ENCODE peak calls at places on chromosome 12, in ten cellular contexts. One of them, this sample, is unnamed.

GRCh38 chr12:78562358-78563205 is 302.0 kb upstream of the SYT1 start:
- DNase-seq in astrocyte of the spinal cord: peak; percentile 17
- DNase-seq in GM12865: peak; percentile 8
- DNase-seq in psoas muscle: no peak
- DNase-seq in MM.1S: peak; percentile 30
- DNase-seq in ovary: no peak
- DNase-seq in colonic mucosa: no peak
- DNase-seq in lower leg skin: no peak
- DNase-seq in breast epithelium: no peak
- DNase-seq in heart right ventricle: no peak
- DNase-seq in this sample: no peak

GRCh38 chr12:95102916-95103671 is 29.7 kb upstream of the NR2C1 start:
- DNase-seq in lower leg skin: no peak
- DNase-seq in psoas muscle: no peak
- DNase-seq in colonic mucosa: peak; percentile 31
- DNase-seq in ovary: no peak
- DNase-seq in breast epithelium: no peak
- DNase-seq in heart right ventricle: no peak
- DNase-seq in GM12865: peak; percentile 86
- DNase-seq in MM.1S: no peak
- DNase-seq in astrocyte of the spinal cord: peak; percentile 89
- DNase-seq in this sample: no peak

GRCh38 chr12:6773662-6774351 is 1.5 kb downstream of the LAG3 start:
- DNase-seq in lower leg skin: no peak
- DNase-seq in astrocyte of the spinal cord: no peak
- DNase-seq in ovary: peak; percentile 59
- DNase-seq in MM.1S: no peak
- DNase-seq in breast epithelium: no peak
- DNase-seq in colonic mucosa: peak; percentile 40
- DNase-seq in psoas muscle: no peak
- DNase-seq in GM12865: no peak
- DNase-seq in heart right ventricle: no peak
- DNase-seq in this sample: no peak

GRCh38 chr12:121000530-121000929 is 15.8 kb downstream of the C12orf43 start:
- DNase-seq in psoas muscle: no peak
- DNase-seq in ovary: no peak
- DNase-seq in MM.1S: no peak
- DNase-seq in heart right ventricle: no peak
- DNase-seq in astrocyte of the spinal cord: no peak
- DNase-seq in GM12865: no peak
- DNase-seq in breast epithelium: no peak
- DNase-seq in lower leg skin: no peak
- DNase-seq in colonic mucosa: no peak
- DNase-seq in this sample: no peak

GRCh38 chr12:51482808-51483532 is 58.3 kb downstream of the SLC4A8 start:
- DNase-seq in heart right ventricle: no peak
- DNase-seq in lower leg skin: no peak
- DNase-seq in psoas muscle: no peak
- DNase-seq in ovary: no peak
- DNase-seq in breast epithelium: no peak
- DNase-seq in astrocyte of the spinal cord: no peak
- DNase-seq in MM.1S: peak; percentile 6
- DNase-seq in GM12865: peak; percentile 30
- DNase-seq in colonic mucosa: no peak
- DNase-seq in this sample: no peak

GRCh38 chr12:16788888-16789790 is 183.2 kb upstream of the LMO3 start:
- DNase-seq in lower leg skin: no peak
- DNase-seq in GM12865: peak; percentile 20
- DNase-seq in MM.1S: peak; percentile 73
- DNase-seq in breast epithelium: no peak
- DNase-seq in heart right ventricle: no peak
- DNase-seq in astrocyte of the spinal cord: no peak
- DNase-seq in colonic mucosa: no peak
- DNase-seq in ovary: no peak
- DNase-seq in psoas muscle: no peak
- DNase-seq in this sample: no peak

GRCh38 chr12:110853856-110854255 is 7.1 kb downstream of the CCDC63 start:
- DNase-seq in GM12865: no peak
- DNase-seq in ovary: no peak
- DNase-seq in heart right ventricle: no peak
- DNase-seq in psoas muscle: no peak
- DNase-seq in breast epithelium: no peak
- DNase-seq in lower leg skin: no peak
- DNase-seq in colonic mucosa: no peak
- DNase-seq in MM.1S: no peak
- DNase-seq in astrocyte of the spinal cord: no peak
- DNase-seq in this sample: no peak

GRCh38 chr12:105945935-105946334 is 192.8 kb downstream of the NUAK1 start:
- DNase-seq in heart right ventricle: no peak
- DNase-seq in MM.1S: no peak
- DNase-seq in ovary: no peak
- DNase-seq in GM12865: no peak
- DNase-seq in colonic mucosa: no peak
- DNase-seq in astrocyte of the spinal cord: peak; percentile 89
- DNase-seq in psoas muscle: no peak
- DNase-seq in lower leg skin: no peak
- DNase-seq in breast epithelium: no peak
- DNase-seq in this sample: no peak

GRCh38 chr12:93804392-93805179 is 127.4 kb downstream of the CRADD start:
- DNase-seq in astrocyte of the spinal cord: peak; percentile 65
- DNase-seq in psoas muscle: no peak
- DNase-seq in breast epithelium: no peak
- DNase-seq in GM12865: no peak
- DNase-seq in ovary: no peak
- DNase-seq in colonic mucosa: no peak
- DNase-seq in heart right ventricle: no peak
- DNase-seq in MM.1S: no peak
- DNase-seq in lower leg skin: no peak
- DNase-seq in this sample: no peak

GRCh38 chr12:56987551-56988053 is 18.7 kb downstream of the ZBTB39 start:
- DNase-seq in colonic mucosa: peak; percentile 82
- DNase-seq in GM12865: peak; percentile 79
- DNase-seq in astrocyte of the spinal cord: peak; percentile 67
- DNase-seq in ovary: peak; percentile 85
- DNase-seq in heart right ventricle: peak; percentile 75
- DNase-seq in psoas muscle: peak; percentile 81
- DNase-seq in lower leg skin: peak; percentile 71
- DNase-seq in MM.1S: peak; percentile 65
- DNase-seq in breast epithelium: peak; percentile 53
- DNase-seq in this sample: peak; percentile 80

GRCh38 chr12:122086641-122087285 is 8.2 kb downstream of the MLXIP start:
- DNase-seq in GM12865: no peak
- DNase-seq in heart right ventricle: no peak
- DNase-seq in MM.1S: no peak
- DNase-seq in lower leg skin: no peak
- DNase-seq in breast epithelium: no peak
- DNase-seq in ovary: no peak
- DNase-seq in astrocyte of the spinal cord: no peak
- DNase-seq in colonic mucosa: peak; percentile 59
- DNase-seq in psoas muscle: no peak
- DNase-seq in this sample: no peak

GRCh38 chr12:38892090-38892786 is 13.2 kb downstream of the CPNE8 start:
- DNase-seq in psoas muscle: no peak
- DNase-seq in breast epithelium: no peak
- DNase-seq in heart right ventricle: no peak
- DNase-seq in astrocyte of the spinal cord: no peak
- DNase-seq in MM.1S: no peak
- DNase-seq in colonic mucosa: peak; percentile 79
- DNase-seq in GM12865: peak; percentile 43
- DNase-seq in lower leg skin: no peak
- DNase-seq in ovary: no peak
- DNase-seq in this sample: no peak

GRCh38 chr12:817941-818600 is 65.7 kb downstream of the WNK1 start:
- DNase-seq in ovary: no peak
- DNase-seq in GM12865: no peak
- DNase-seq in colonic mucosa: no peak
- DNase-seq in psoas muscle: no peak
- DNase-seq in breast epithelium: no peak
- DNase-seq in lower leg skin: no peak
- DNase-seq in astrocyte of the spinal cord: no peak
- DNase-seq in MM.1S: no peak
- DNase-seq in heart right ventricle: no peak
- DNase-seq in this sample: no peak

GRCh38 chr12:31962076-31962475 is 2.9 kb downstream of the RESF1 start:
- DNase-seq in lower leg skin: no peak
- DNase-seq in heart right ventricle: no peak
- DNase-seq in colonic mucosa: no peak
- DNase-seq in astrocyte of the spinal cord: no peak
- DNase-seq in ovary: no peak
- DNase-seq in MM.1S: no peak
- DNase-seq in psoas muscle: no peak
- DNase-seq in GM12865: no peak
- DNase-seq in breast epithelium: no peak
- DNase-seq in this sample: no peak
- H3K4me3 ChIP-seq in lower leg skin: no peak overlapping the region
- H3K4me3 ChIP-seq in heart right ventricle: peak overlapping the region; percentile 80
- H3K4me3 ChIP-seq in colonic mucosa: peak overlapping the region; percentile 16
- H3K4me3 ChIP-seq in astrocyte of the spinal cord: no peak overlapping the region
- H3K4me3 ChIP-seq in ovary: peak overlapping the region; percentile 82
- H3K4me3 ChIP-seq in MM.1S: no peak overlapping the region
- H3K4me3 ChIP-seq in psoas muscle: peak overlapping the region; percentile 74
- H3K4me3 ChIP-seq in GM12865: no peak overlapping the region
- H3K4me3 ChIP-seq in breast epithelium: no peak overlapping the region
- H3K4me3 ChIP-seq in this sample: no peak overlapping the region

GRCh38 chr12:66118240-66118891 is 12.2 kb downstream of the LLPH start:
- DNase-seq in ovary: no peak
- DNase-seq in heart right ventricle: no peak
- DNase-seq in lower leg skin: no peak
- DNase-seq in GM12865: no peak
- DNase-seq in colonic mucosa: no peak
- DNase-seq in breast epithelium: no peak
- DNase-seq in MM.1S: no peak
- DNase-seq in psoas muscle: no peak
- DNase-seq in astrocyte of the spinal cord: no peak
- DNase-seq in this sample: no peak

GRCh38 chr12:66115083-66115600 is 15.4 kb downstream of the LLPH start:
- DNase-seq in breast epithelium: no peak
- DNase-seq in psoas muscle: no peak
- DNase-seq in heart right ventricle: no peak
- DNase-seq in colonic mucosa: no peak
- DNase-seq in GM12865: no peak
- DNase-seq in MM.1S: no peak
- DNase-seq in lower leg skin: no peak
- DNase-seq in astrocyte of the spinal cord: no peak
- DNase-seq in ovary: no peak
- DNase-seq in this sample: no peak

GRCh38 chr12:66111605-66112004 is 18.9 kb downstream of the LLPH start:
- DNase-seq in astrocyte of the spinal cord: no peak
- DNase-seq in lower leg skin: no peak
- DNase-seq in breast epithelium: no peak
- DNase-seq in colonic mucosa: no peak
- DNase-seq in ovary: no peak
- DNase-seq in heart right ventricle: no peak
- DNase-seq in MM.1S: no peak
- DNase-seq in psoas muscle: no peak
- DNase-seq in GM12865: no peak
- DNase-seq in this sample: no peak

GRCh38 chr12:66117242-66117641 is 13.3 kb downstream of the LLPH start:
- DNase-seq in breast epithelium: no peak
- DNase-seq in heart right ventricle: no peak
- DNase-seq in MM.1S: no peak
- DNase-seq in colonic mucosa: no peak
- DNase-seq in lower leg skin: no peak
- DNase-seq in psoas muscle: no peak
- DNase-seq in ovary: no peak
- DNase-seq in astrocyte of the spinal cord: no peak
- DNase-seq in GM12865: no peak
- DNase-seq in this sample: no peak

DNA sequence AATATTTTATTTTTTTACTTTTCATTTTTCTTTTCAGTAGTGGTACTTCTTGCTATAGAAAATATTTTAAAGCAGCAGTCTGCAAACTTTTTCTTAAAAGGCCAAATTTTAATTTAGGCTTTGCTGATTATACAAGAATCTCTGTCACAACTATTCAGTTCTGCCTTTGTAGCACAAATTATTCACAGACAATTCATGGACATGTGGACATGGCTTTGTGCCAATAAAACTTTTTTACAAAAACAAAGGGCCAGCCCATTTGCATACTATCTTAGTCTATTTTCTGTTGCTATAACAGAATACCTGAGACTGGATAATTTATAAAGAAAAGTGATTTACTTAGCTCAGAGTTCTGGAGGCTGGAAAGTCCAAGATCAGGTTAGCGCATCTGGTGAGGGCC is 17.1 kb downstream of the LLPH start:
- DNase-seq in GM12865: no peak
- DNase-seq in breast epithelium: no peak
- DNase-seq in heart right ventricle: no peak
- DNase-seq in ovary: no peak
- DNase-seq in lower leg skin: no peak
- DNase-seq in psoas muscle: no peak
- DNase-seq in astrocyte of the spinal cord: no peak
- DNase-seq in colonic mucosa: no peak
- DNase-seq in MM.1S: no peak
- DNase-seq in this sample: no peak
- H3K4me3 ChIP-seq in GM12865: no peak overlapping the region
- H3K4me3 ChIP-seq in breast epithelium: no peak overlapping the region
- H3K4me3 ChIP-seq in heart right ventricle: no peak overlapping the region
- H3K4me3 ChIP-seq in ovary: no peak overlapping the region
- H3K4me3 ChIP-seq in lower leg skin: no peak overlapping the region
- H3K4me3 ChIP-seq in psoas muscle: no peak overlapping the region
- H3K4me3 ChIP-seq in astrocyte of the spinal cord: no peak overlapping the region
- H3K4me3 ChIP-seq in colonic mucosa: no peak overlapping the region
- H3K4me3 ChIP-seq in MM.1S: no peak overlapping the region
- H3K4me3 ChIP-seq in this sample: no peak overlapping the region

GRCh38 chr12:8781326-8781725 is 41.1 kb upstream of the A2ML1 start:
- DNase-seq in astrocyte of the spinal cord: no peak
- DNase-seq in lower leg skin: no peak
- DNase-seq in colonic mucosa: no peak
- DNase-seq in MM.1S: no peak
- DNase-seq in heart right ventricle: no peak
- DNase-seq in GM12865: no peak
- DNase-seq in breast epithelium: no peak
- DNase-seq in psoas muscle: no peak
- DNase-seq in ovary: no peak
- DNase-seq in this sample: no peak
- H3K4me3 ChIP-seq in astrocyte of the spinal cord: no peak overlapping the region
- H3K4me3 ChIP-seq in lower leg skin: no peak overlapping the region
- H3K4me3 ChIP-seq in colonic mucosa: no peak overlapping the region
- H3K4me3 ChIP-seq in MM.1S: no peak overlapping the region
- H3K4me3 ChIP-seq in heart right ventricle: no peak overlapping the region
- H3K4me3 ChIP-seq in GM12865: no peak overlapping the region
- H3K4me3 ChIP-seq in breast epithelium: no peak overlapping the region
- H3K4me3 ChIP-seq in psoas muscle: no peak overlapping the region
- H3K4me3 ChIP-seq in ovary: no peak overlapping the region
- H3K4me3 ChIP-seq in this sample: no peak overlapping the region

DNA sequence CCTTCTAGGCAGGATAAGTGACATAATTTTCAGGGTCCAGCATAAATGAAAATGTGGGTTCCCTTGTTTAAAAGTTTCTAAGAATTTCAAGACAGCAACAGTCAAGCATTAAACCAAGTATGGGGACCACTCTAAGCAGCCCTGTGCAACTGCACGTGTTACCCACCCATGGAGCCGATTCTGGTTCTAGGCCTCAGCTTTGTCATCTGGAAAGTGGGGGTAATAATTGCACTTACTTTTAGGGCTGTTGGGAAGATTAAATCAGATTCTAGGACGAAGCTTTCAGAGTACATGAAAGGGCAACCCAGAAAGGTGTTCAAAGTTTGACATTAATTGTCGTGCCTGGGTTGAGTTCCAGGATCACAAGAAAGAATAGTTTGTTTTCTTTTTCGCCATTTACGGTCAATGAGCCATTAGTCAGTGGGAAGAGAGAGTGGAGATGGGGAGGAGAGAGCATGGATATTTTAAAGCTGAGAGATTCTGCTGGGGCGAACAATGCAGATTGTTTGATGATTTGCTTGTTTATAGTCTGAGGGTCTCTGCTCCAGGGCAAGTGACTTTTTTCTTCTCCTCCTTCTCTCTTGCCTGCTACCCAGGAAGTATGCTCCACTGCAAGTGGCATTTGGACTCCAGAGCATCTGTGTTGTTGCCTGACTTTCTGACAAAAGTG is 10.7 kb upstream of the PPFIBP1 start:
- DNase-seq in psoas muscle: no peak
- DNase-seq in lower leg skin: no peak
- DNase-seq in breast epithelium: no peak
- DNase-seq in ovary: no peak
- DNase-seq in astrocyte of the spinal cord: no peak
- DNase-seq in heart right ventricle: no peak
- DNase-seq in colonic mucosa: no peak
- DNase-seq in MM.1S: no peak
- DNase-seq in GM12865: no peak
- DNase-seq in this sample: no peak
- H3K4me3 ChIP-seq in psoas muscle: no peak overlapping the region
- H3K4me3 ChIP-seq in lower leg skin: no peak overlapping the region
- H3K4me3 ChIP-seq in breast epithelium: no peak overlapping the region
- H3K4me3 ChIP-seq in ovary: no peak overlapping the region
- H3K4me3 ChIP-seq in astrocyte of the spinal cord: no peak overlapping the region
- H3K4me3 ChIP-seq in heart right ventricle: no peak overlapping the region
- H3K4me3 ChIP-seq in colonic mucosa: no peak overlapping the region
- H3K4me3 ChIP-seq in MM.1S: no peak overlapping the region
- H3K4me3 ChIP-seq in GM12865: no peak overlapping the region
- H3K4me3 ChIP-seq in this sample: no peak overlapping the region

This sample was measured in dorsolateral prefrontal cortex.